ENCODE peak calls at places on chromosome 1, in four cellular contexts. V is body of pancreas, Z is AG04450, E is IMR-90. D is an unnamed sample.

GRCh38 chr1:20400341-20401177 is 85.5 kb downstream of the CAMK2N1 start:
- DNase-seq in V (no peak), Z (no peak), E (no peak), D (no peak)

GRCh38 chr1:45329445-45329844 is 2.8 kb downstream of the HPDL start:
- DNase-seq in E (no peak), Z (no peak), V (no peak), D (no peak)

GRCh38 chr1:39110882-39111281 is 84.7 kb downstream of the NDUFS5 start:
- DNase-seq in V (no peak), Z (no peak), E (peak), D (no peak)

GRCh38 chr1:44035726-44036408 is 4.6 kb upstream of the SLC6A9 start:
- DNase-seq in V (peak), Z (no peak), E (no peak), D (peak)

GRCh38 chr1:233897325-233898162 is 6.9 kb upstream of the SLC35F3 start:
- DNase-seq in E (no peak), V (no peak), Z (no peak), D (no peak)

GRCh38 chr1:154318386-154318785 is 2.5 kb upstream of the AQP10 start:
- DNase-seq in E (no peak), V (no peak), Z (no peak), D (peak)

GRCh38 chr1:25566730-25567341 is 23.4 kb downstream of the LDLRAP1 start:
- DNase-seq in Z (peak), E (peak), V (no peak), D (peak)

GRCh38 chr1:218425647-218426342 is 80.7 kb downstream of the TGFB2 start:
- DNase-seq in E (peak), V (no peak), Z (peak), D (peak)

GRCh38 chr1:10108948-10109347 is 76.2 kb downstream of the UBE4B start:
- DNase-seq in V (no peak), E (no peak), Z (no peak), D (no peak)

GRCh38 chr1:101257500-101258325 is 20.9 kb downstream of the S1PR1 start:
- DNase-seq in V (peak), E (no peak), Z (no peak), D (peak)

GRCh38 chr1:116769050-116769449 is 14.8 kb downstream of the CD2 start:
- DNase-seq in V (no peak), E (no peak), Z (no peak), D (no peak)

GRCh38 chr1:58608945-58609344 is 31.9 kb upstream of the TACSTD2 start:
- DNase-seq in E (no peak), V (no peak), Z (no peak), D (no peak)

GRCh38 chr1:116988908-116989307 is 12.7 kb upstream of the CD101 start:
- DNase-seq in E (no peak), Z (no peak), V (no peak), D (no peak)

GRCh38 chr1:170494369-170494768 is 37.6 kb upstream of the GORAB start:
- DNase-seq in E (peak), Z (no peak), V (peak), D (peak)

GRCh38 chr1:210878564-210878963 is 255.4 kb downstream of the KCNH1 start:
- DNase-seq in E (no peak), Z (no peak), V (no peak), D (no peak)

GRCh38 chr1:210883821-210884220 is 250.1 kb downstream of the KCNH1 start:
- DNase-seq in E (peak), Z (no peak), V (no peak), D (no peak)

GRCh38 chr1:210882414-210883221 is 251.3 kb downstream of the KCNH1 start:
- DNase-seq in E (peak), Z (no peak), V (no peak), D (no peak)
- TF ChIP-seq CTCF in E (no peak), Z (no peak), V (no peak), D (no peak)

GRCh38 chr1:88457197-88457596 is 226.9 kb upstream of the PKN2 start:
- DNase-seq in Z (no peak), E (no peak), V (no peak), D (no peak)

GRCh38 chr1:88466899-88467580 is 217.0 kb upstream of the PKN2 start:
- DNase-seq in E (no peak), V (no peak), Z (no peak), D (no peak)

GRCh38 chr1:88463401-88463800 is 220.7 kb upstream of the PKN2 start:
- DNase-seq in V (no peak), E (no peak), Z (no peak), D (no peak)

DNA sequence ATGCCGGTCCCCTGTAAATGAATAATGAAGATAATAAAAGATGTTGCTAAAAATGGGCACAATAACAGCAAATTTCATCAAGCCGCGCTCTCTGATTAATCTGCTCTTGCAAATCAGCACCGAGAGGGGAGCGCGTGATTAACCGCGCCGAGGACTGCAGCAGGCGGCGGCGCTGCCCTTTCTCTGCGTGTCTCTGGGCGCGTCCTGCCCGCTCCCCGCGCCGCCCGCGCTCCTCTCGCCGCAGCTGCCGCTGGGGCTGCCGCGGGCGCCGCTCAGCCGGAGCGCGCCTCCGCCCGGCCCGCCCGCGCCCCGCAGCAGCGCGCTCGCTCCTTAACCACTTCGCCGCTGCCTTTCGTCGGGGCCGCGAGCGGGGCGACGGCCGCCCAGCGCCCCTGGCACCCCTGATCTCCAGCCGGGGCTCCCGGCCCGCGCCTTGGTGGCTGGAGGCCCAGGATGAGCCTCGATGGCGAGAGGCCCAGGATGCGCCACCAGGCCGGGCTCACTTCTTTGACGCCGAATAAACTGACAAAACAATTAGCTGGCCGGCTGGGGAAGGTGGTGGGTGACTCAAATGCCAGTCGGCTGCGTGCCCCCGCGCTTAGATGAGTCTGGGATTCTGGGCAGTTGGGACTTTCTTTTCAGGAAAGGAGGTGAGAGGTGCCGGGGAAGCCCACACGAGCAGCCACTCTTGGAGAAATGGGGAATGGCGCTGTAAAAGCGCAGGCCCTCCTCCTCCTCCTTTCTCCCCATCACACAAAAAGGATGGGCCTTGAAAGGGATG is 221.4 kb upstream of the PKN2 start:
- DNase-seq in V (no peak), E (peak), Z (no peak), D (peak)
- H3K4me3 ChIP-seq in V (no peak), E (peak), Z (peak), D (peak)

GRCh38 chr1:211534545-211535291 is 42.8 kb upstream of the RD3 start:
- DNase-seq in Z (no peak), E (no peak), V (no peak), D (no peak)
- TF ChIP-seq CTCF in Z (no peak), E (no peak), V (no peak), D (no peak)

DNA sequence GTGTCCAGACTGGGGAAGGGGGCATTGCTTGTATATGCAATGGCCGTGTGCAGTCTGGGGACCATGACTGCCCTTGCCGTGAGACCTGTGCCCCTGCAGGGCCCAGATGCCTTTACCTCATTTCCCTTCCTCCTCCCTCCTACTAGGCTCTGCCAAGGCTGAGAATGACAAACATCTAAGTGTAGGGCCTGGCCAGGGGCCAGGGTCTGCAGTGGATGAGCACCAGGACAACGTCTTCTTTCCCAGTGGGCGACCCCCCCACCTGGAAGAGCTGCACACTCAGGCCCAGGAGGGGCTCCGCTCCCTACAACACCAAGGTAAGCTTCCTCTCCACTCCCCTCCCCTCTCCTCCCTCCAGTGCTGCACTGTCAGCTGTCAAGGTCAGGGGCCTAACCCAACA is 49.5 kb downstream of the YARS1 start:
- DNase-seq in V (no peak), E (peak), Z (no peak), D (no peak)
- H3K4me3 ChIP-seq in V (no peak), E (no peak), Z (no peak), D (no peak)

GRCh38 chr1:224051086-224051406 is 62.9 kb upstream of the FBXO28 start:
- DNase-seq in V (no peak), E (no peak), Z (no peak), D (no peak)
- TF ChIP-seq CTCF in V (no peak), E (no peak), Z (no peak), D (no peak)

GRCh38 chr1:97870574-97870973 is 50.3 kb downstream of the DPYD start:
- DNase-seq in Z (no peak), V (no peak), E (no peak), D (no peak)
- H3K4me3 ChIP-seq in Z (no peak), V (no peak), E (no peak), D (no peak)

GRCh38 chr1:36400825-36401601 is 3.3 kb upstream of the LSM10 start:
- DNase-seq in E (peak), V (peak), Z (no peak), D (peak)
- TF ChIP-seq CTCF in E (no peak), V (no peak), Z (no peak), D (no peak)

DNA sequence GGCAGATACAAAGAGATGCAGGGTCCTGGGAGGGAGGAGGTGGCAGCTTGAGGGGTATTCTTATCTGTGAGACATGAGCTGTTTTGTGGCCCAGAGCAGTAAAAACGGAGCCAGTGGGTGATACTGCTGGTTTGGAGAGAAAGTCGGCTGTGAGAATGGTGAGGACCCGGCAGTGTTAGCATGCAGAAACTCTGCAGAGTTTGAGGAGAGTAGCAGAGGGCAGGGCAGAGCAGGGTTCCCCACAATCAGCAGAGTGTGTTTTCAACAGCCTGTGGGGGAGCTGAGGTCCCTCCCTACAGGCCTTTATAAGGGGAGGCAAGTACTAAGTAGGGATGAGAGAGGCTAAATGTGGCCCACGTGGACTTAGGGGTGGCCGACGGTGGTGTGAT is 423 bp downstream of the SLAMF8 start:
- DNase-seq in V (no peak), Z (no peak), E (no peak), D (no peak)
- H3K4me3 ChIP-seq in V (no peak), Z (no peak), E (no peak), D (no peak)

DNA sequence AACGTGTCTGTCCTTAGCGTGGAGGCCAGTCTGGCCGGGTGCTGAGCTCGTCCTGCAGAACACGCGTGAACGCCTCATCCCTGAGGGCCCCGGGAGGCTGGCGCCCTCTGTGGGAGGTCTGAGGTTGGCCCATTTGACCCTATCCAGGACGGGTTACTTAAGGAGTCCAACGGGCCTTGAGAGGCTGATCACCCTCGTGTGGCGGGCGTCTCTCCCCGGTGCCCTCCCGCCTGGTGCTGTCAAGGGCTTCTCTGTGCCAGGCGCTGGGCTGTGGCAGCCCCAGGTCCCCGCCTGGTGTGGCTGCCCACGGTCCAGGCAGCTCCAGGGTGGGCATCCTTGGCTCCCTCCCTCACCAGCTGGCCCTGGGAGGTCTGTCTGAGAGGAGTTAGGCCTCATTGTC is 9.7 kb downstream of the SKI start:
- DNase-seq in E (no peak), V (no peak), Z (no peak), D (no peak)
- TF ChIP-seq CTCF in E (no peak), V (no peak), Z (no peak), D (peak)

DNA sequence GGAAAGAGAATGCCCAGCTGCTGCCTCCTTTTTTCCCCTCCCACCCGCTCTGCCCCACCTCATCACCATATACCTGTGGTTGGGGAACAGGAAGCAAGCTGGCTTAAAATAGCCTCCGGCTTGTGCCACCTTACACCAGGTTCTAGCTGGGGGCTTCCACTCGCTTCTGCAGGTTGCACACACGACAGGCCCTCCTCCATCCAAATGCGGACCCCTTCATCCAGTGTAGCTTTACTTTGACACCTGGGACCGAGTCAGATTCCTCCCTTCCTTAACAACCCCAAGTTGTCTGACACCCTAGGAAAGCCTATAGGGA is 14.6 kb downstream of the BLACAT1 start:
- DNase-seq in E (no peak), V (no peak), Z (no peak), D (no peak)
- H3K4me3 ChIP-seq in E (no peak), V (no peak), Z (no peak), D (no peak)

D was measured in fibroblast of the aortic adventitia.